ENCODE peak calls at places on chromosomes 3 and 15, in four cellular contexts. I is GM23338, O is HepG2, A is OCI-LY7. E is an unnamed sample. For H3K4me1, the result is how much of the 10 kb centered on the place peaks cover.

GRCh38 chr3:187066228-187066995 is 72.9 kb downstream of the RPL39L start:
- DNase-seq in A (peak), O (peak), I (peak), E (peak)

GRCh38 chr3:141557961-141558706 is 71.3 kb downstream of the RASA2 start:
- DNase-seq in A (no peak), O (no peak), I (no peak), E (peak)

GRCh38 chr15:60740787-60741354 is 261.9 kb upstream of the ICE2 start:
- DNase-seq in O (peak), I (no peak), A (no peak), E (no peak)

GRCh38 chr3:17115186-17115585 is 230.4 kb downstream of the PLCL2 start:
- DNase-seq in I (no peak), O (no peak), A (no peak), E (no peak)

GRCh38 chr3:8882171-8882593 is 81.1 kb downstream of the RAD18 start:
- DNase-seq in I (peak), O (no peak), A (no peak), E (no peak)

GRCh38 chr15:90087454-90088154 is 14.7 kb downstream of the IDH2 start:
- DNase-seq in O (peak), A (peak), I (peak), E (no peak)

GRCh38 chr3:122907471-122907870 is 112.6 kb downstream of the SLC49A4 start:
- DNase-seq in I (no peak), O (no peak), A (no peak), E (no peak)

GRCh38 chr15:40452296-40453090 is 11.7 kb downstream of the BAHD1 start:
- DNase-seq in A (peak), I (no peak), O (no peak), E (peak)

GRCh38 chr3:188390347-188390718 is 236.4 kb downstream of the LPP start:
- DNase-seq in O (no peak), I (no peak), A (no peak), E (no peak)

GRCh38 chr15:70580958-70581357 is 182.4 kb downstream of the UACA start:
- DNase-seq in A (no peak), I (no peak), O (no peak), E (no peak)

GRCh38 chr15:90810354-90810753 is 58.0 kb upstream of the FURIN start:
- DNase-seq in I (no peak), A (no peak), O (no peak), E (no peak)

GRCh38 chr15:78987891-78988360 is 43.1 kb upstream of the CTSH start:
- DNase-seq in A (no peak), O (no peak), I (no peak), E (no peak)

GRCh38 chr3:141103067-141103466 is 51.9 kb downstream of the SPSB4 start:
- DNase-seq in I (no peak), A (no peak), O (no peak), E (no peak)

GRCh38 chr3:177781686-177782161 is 584.4 kb upstream of the TBL1XR1 start:
- DNase-seq in O (no peak), I (no peak), A (no peak), E (no peak)

GRCh38 chr3:130935761-130936160 is 41.9 kb downstream of the ATP2C1 start:
- DNase-seq in O (no peak), I (no peak), A (no peak), E (no peak)

GRCh38 chr3:110575702-110576101 is 495.9 kb upstream of the NECTIN3 start:
- DNase-seq in I (peak), A (no peak), O (no peak), E (no peak)
- H3K4me1 ChIP-seq in I (under half), A (under half), O (under half), E (under half)

GRCh38 chr3:99658274-99658673 is 19.9 kb downstream of the COL8A1 start:
- DNase-seq in O (no peak), I (no peak), A (no peak), E (no peak)

GRCh38 chr3:99659032-99659431 is 20.6 kb downstream of the COL8A1 start:
- DNase-seq in A (no peak), I (no peak), O (no peak), E (no peak)

GRCh38 chr3:99651561-99651960 is 13.2 kb downstream of the COL8A1 start:
- DNase-seq in A (no peak), O (no peak), I (no peak), E (no peak)

GRCh38 chr3:99659965-99660364 is 21.6 kb downstream of the COL8A1 start:
- DNase-seq in I (no peak), A (no peak), O (no peak), E (no peak)

DNA sequence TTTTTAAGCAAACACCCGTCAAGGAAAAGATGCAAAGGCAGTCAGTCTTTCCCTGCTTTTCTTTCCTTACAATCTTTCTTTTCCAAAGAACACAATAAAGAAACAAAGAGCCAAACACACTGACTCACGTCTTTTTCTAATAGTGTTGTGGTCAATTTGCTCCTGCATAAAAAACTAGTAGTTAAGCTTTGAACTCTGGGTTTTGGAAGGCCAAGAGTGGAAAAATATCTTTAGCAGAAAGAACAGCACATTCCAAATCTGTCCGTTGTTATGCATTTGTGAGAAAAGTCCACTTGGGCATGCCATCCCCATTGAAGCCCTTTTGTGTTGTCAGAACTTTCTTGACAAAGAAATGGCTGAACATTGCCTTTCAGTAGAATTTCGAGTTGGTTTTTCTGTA is 18.2 kb downstream of the COL8A1 start:
- DNase-seq in O (no peak), A (no peak), I (no peak), E (no peak)
- H3K4me1 ChIP-seq in O (under half), A (under half), I (under half), E (under half)

GRCh38 chr3:45692866-45693265 is 3.7 kb downstream of the SACM1L start:
- DNase-seq in O (no peak), A (no peak), I (no peak), E (no peak)

GRCh38 chr3:45689787-45690145 is 570 bp downstream of the SACM1L start:
- DNase-seq in A (no peak), I (no peak), O (no peak), E (no peak)

GRCh38 chr3:45688194-45688881 is 858 bp upstream of the SACM1L start:
- DNase-seq in A (peak), I (peak), O (peak), E (peak)

GRCh38 chr3:45688882-45689786 is at the start of gene SACM1L:
- DNase-seq in I (peak), A (peak), O (peak), E (peak)

DNA sequence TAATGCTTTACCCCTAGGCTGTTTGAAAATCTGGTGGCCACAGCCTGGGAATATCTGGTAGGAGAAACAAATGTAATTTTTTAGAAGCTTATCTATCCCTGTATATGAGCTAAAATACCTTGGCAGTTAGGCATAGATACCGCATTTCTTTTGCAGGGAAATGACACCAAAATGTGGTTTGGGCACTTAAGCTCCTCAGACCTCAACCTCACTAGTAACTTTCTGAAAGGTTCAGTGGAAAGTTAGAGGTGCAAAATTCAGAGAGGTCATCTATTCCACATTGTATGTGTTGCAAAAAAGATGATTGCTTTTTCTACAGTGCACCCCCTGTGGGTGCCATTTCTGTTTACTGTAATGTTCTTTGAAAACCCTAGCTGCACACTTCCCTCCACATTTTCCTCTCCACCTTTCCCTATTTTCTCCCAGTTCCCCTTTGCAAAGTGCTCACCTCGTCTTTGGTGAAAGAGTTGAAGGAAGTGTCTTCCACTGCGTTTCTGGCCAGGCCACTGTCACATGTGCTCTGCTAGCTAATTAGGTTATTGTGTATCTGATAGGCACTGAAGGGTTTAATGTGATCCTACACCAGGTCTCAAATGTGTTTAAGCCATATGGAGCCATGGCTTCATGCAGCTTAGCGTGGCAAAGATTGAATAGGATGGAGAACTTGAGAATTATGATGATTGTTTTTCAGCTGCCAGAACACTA is 1.3 kb downstream of the SACM1L start:
- DNase-seq in A (peak), I (no peak), O (no peak), E (peak)
- H3K4me1 ChIP-seq in A (under half), I (under half), O (half or more), E (under half)

DNA sequence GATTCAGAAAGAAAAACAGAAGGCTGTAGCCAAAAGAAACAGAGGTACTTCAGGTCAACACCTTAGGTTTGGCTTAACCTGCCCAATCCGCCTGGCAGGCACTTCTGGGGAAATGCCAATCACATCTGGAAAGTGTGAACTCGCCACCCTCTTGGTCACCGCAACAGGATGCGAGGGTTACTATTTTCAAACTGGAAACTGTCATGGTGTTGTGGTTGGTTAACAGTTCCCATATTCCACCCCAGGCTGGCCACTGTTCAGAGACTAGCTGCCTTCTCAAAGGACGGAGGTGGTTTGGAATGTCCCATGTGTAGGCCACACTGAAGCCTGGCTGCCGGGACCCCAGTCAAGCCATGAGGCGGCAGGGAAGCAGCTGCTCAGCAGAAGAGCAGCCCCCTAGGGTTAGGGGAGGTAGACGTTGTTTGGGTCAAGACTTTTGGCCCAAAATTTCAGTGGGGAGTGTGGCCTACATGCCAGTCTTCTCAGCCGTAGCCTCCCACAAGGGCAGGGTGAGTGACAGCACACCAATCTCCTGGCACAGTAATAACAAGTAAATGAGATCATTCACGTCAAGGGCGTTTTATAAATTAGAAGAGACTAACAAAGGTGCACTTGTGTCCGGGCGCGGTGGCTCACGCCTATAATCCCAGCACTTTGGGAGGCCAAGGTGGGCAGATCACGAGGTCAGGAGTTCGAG is 54.6 kb downstream of the UMPS start:
- DNase-seq in A (no peak), O (no peak), I (no peak), E (no peak)
- H3K4me1 ChIP-seq in A (under half), O (under half), I (under half), E (under half)

DNA sequence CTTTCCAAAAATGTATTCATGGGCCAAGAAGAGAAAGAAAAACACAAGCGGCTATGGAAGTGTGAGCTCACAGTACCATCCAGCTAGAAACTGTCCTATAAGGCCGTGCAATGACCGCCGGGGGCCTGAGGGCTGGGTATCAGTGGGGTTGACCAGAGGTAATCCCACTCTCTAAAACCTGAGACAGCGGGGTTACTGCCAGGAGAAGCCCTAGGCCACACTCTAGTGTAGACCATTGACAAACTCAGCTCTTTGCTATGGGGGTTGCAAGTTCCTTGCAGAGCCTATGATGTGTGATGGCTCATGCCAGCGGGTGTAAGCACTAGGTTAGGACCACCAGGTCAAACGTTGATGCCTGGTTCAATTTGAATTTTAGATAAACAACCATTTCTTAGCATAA is 25.9 kb upstream of the SLCO2A1 start:
- DNase-seq in A (no peak), O (no peak), I (no peak), E (no peak)
- H3K4me1 ChIP-seq in A (under half), O (under half), I (under half), E (under half)